ENCODE peak calls at places on chromosomes 2 and 18, in five cellular contexts. G is EH, N is NCI-H2107, C is ACHN, V is GDM1. Z is an unnamed sample.

GRCh38 chr2:189249901-189250300 is 70.3 kb upstream of the COL5A2 start:
- DNase-seq in G (peak; percentile 45), N (no peak), C (no peak), V (no peak), Z (no peak)

GRCh38 chr2:207256476-207257207 is 90.9 kb upstream of the KLF7 start:
- DNase-seq in G (peak; percentile 80), N (no peak), C (no peak), V (no peak), Z (no peak)

GRCh38 chr2:27381577-27382181 is 1.1 kb upstream of the ZNF513 start:
- DNase-seq in G (no peak), N (no peak), C (no peak), V (no peak), Z (no peak)

GRCh38 chr2:11133238-11133935 is 21.9 kb upstream of the SLC66A3 start:
- DNase-seq in G (peak; percentile 15), N (no peak), C (no peak), V (no peak), Z (no peak)

GRCh38 chr2:182503886-182504285 is 77.0 kb upstream of the PDE1A start:
- DNase-seq in G (peak; percentile 59), N (no peak), C (no peak), V (no peak), Z (no peak)

GRCh38 chr2:6865346-6866238 is at the start of gene CMPK2:
- DNase-seq in G (peak; percentile 50), N (peak; percentile 22), C (peak; percentile 53), V (peak; percentile 69), Z (peak; percentile 74)

GRCh38 chr2:85135066-85135914 is 2.1 kb downstream of the TCF7L1 start:
- DNase-seq in G (no peak), N (no peak), C (no peak), V (no peak), Z (no peak)

GRCh38 chr18:24019641-24020331 is 5.2 kb downstream of the TTC39C start:
- DNase-seq in G (peak; percentile 49), N (no peak), C (no peak), V (peak; percentile 24), Z (peak; percentile 78)

GRCh38 chr2:121902171-121902591 is 146.7 kb downstream of the TSN start:
- DNase-seq in G (peak; percentile 67), N (no peak), C (no peak), V (no peak), Z (no peak)

GRCh38 chr2:241274127-241274526 is 41.3 kb downstream of the HDLBP start:
- DNase-seq in G (no peak), N (no peak), C (no peak), V (no peak), Z (no peak)

GRCh38 chr18:40404284-40404683 is 1550.8 kb upstream of the PIK3C3 start:
- DNase-seq in G (no peak), N (no peak), C (no peak), V (no peak), Z (no peak)

GRCh38 chr2:66596229-66596628 is 161.3 kb downstream of the MEIS1 start:
- DNase-seq in G (peak; percentile 48), N (no peak), C (no peak), V (no peak), Z (no peak)

GRCh38 chr2:119387381-119388129 is 20.8 kb downstream of the DBI start:
- DNase-seq in G (peak; percentile 52), N (no peak), C (peak; percentile 98), V (peak; percentile 33), Z (peak; percentile 79)

GRCh38 chr2:111227716-111228141 is 107.0 kb downstream of the BCL2L11 start:
- DNase-seq in G (peak; percentile 94), N (no peak), C (peak; percentile 87), V (no peak), Z (no peak)

GRCh38 chr2:191178806-191179514 is 28.2 kb upstream of the STAT4 start:
- DNase-seq in G (peak; percentile 93), N (no peak), C (peak; percentile 96), V (no peak), Z (no peak)

GRCh38 chr2:224308267-224308911 is 93.5 kb downstream of the FAM124B start:
- DNase-seq in G (no peak), N (no peak), C (no peak), V (no peak), Z (no peak)

GRCh38 chr2:172556284-172557033 is 569 bp downstream of the PDK1 start:
- DNase-seq in G (peak; percentile 67), N (peak; percentile 4), C (peak; percentile 70), V (peak; percentile 65), Z (peak; percentile 86)

GRCh38 chr2:237056271-237056875 is 29.3 kb upstream of the COPS8 start:
- DNase-seq in G (no peak), N (no peak), C (no peak), V (no peak), Z (no peak)

GRCh38 chr18:41326311-41326710 is 628.7 kb upstream of the PIK3C3 start:
- DNase-seq in G (no peak), N (peak; percentile 44), C (no peak), V (no peak), Z (no peak)

GRCh38 chr18:58505181-58505580 is 123.7 kb downstream of the ALPK2 start:
- DNase-seq in G (no peak), N (no peak), C (no peak), V (no peak), Z (no peak)

GRCh38 chr2:43383533-43383932 is 157.1 kb upstream of the ZFP36L2 start:
- DNase-seq in G (no peak), N (no peak), C (no peak), V (no peak), Z (no peak)

GRCh38 chr2:156892449-156893335 is 364.8 kb upstream of the GALNT5 start:
- DNase-seq in G (peak; percentile 32), N (peak; percentile 26), C (peak; percentile 71), V (peak; percentile 11), Z (peak; percentile 36)

GRCh38 chr2:78162202-78162601 is 640.0 kb upstream of the LRRTM4 start:
- DNase-seq in G (no peak), N (no peak), C (no peak), V (no peak), Z (no peak)

GRCh38 chr2:227860116-227860724 is 11.2 kb upstream of the DAW1 start:
- DNase-seq in G (no peak), N (no peak), C (no peak), V (no peak), Z (no peak)

GRCh38 chr2:80014637-80015036 is 289.9 kb downstream of the LRRTM1 start:
- DNase-seq in G (peak; percentile 58), N (no peak), C (no peak), V (no peak), Z (no peak)

GRCh38 chr2:235195921-235196320 is 244.1 kb downstream of the SH3BP4 start:
- DNase-seq in G (no peak), N (no peak), C (no peak), V (no peak), Z (no peak)

GRCh38 chr18:49250819-49251388 is 209.5 kb downstream of the DYM start:
- DNase-seq in G (peak; percentile 41), N (no peak), C (peak; percentile 30), V (no peak), Z (peak; percentile 50)

GRCh38 chr18:26708814-26709717 is 156.4 kb downstream of the AQP4 start:
- DNase-seq in G (no peak), N (no peak), C (no peak), V (no peak), Z (no peak)

GRCh38 chr2:38997784-38998183 is 108.1 kb downstream of the ARHGEF33 start:
- DNase-seq in G (peak; percentile 88), N (no peak), C (no peak), V (no peak), Z (no peak)

GRCh38 chr18:57048351-57048750 is 98.5 kb upstream of the BOD1L2 start:
- DNase-seq in G (no peak), N (no peak), C (no peak), V (no peak), Z (no peak)

GRCh38 chr2:156538083-156538504 is 101.9 kb downstream of the GPD2 start:
- DNase-seq in G (peak; percentile 65), N (no peak), C (no peak), V (no peak), Z (no peak)

GRCh38 chr2:86622878-86623548 is 652 bp downstream of the RNF103 start:
- DNase-seq in G (no peak), N (no peak), C (no peak), V (no peak), Z (peak; percentile 52)

GRCh38 chr18:34592961-34593382 is 117.1 kb upstream of the DTNA start:
- DNase-seq in G (peak; percentile 42), N (no peak), C (peak; percentile 45), V (no peak), Z (no peak)

GRCh38 chr2:137937778-137938177 is 26.5 kb upstream of the HNMT start:
- DNase-seq in G (peak; percentile 10), N (no peak), C (no peak), V (no peak), Z (no peak)

GRCh38 chr18:48530399-48531081 is 8.3 kb upstream of the CTIF start:
- DNase-seq in G (no peak), N (no peak), C (no peak), V (no peak), Z (no peak)